ENCODE peak calls at places on chromosome 14, in seven cellular contexts. M is type B pancreatic cell; D is endothelial cell; O is SK-N-SH; S is putamen; H is activated naive CD4-positive, alpha-beta T cell; A is activated T-cell treated with anti-CD3 and anti-CD28 coated beads for 48 hours. E is an unnamed sample.

GRCh38 chr14:57502581-57503254 is 9.1 kb upstream of the CCDC198 start:
- DNase-seq in M (no peak), D (no peak), O (no peak), S (no peak), H (no peak), A (no peak), E (no peak)

GRCh38 chr14:24368562-24369252 is 723 bp downstream of the NFATC4 start:
- DNase-seq in M (peak), D (peak), O (peak), S (no peak), H (no peak), A (peak), E (no peak)

GRCh38 chr14:71363961-71364360 is 456.7 kb downstream of the PCNX1 start:
- DNase-seq in M (no peak), D (no peak), O (no peak), S (no peak), H (no peak), A (no peak), E (no peak)

GRCh38 chr14:55585854-55586253 is 5.8 kb downstream of the KTN1 start:
- DNase-seq in M (no peak), D (no peak), O (no peak), S (no peak), H (no peak), A (no peak), E (no peak)

GRCh38 chr14:75315143-75315542 is 36.5 kb downstream of the FOS start:
- DNase-seq in M (no peak), D (no peak), O (peak), S (no peak), H (no peak), A (no peak), E (no peak)

GRCh38 chr14:65042731-65043372 is 56.2 kb downstream of the FNTB start:
- DNase-seq in M (no peak), D (no peak), O (no peak), S (no peak), H (no peak), A (no peak), E (no peak)

GRCh38 chr14:67673451-67673850 is 981 bp downstream of the VTI1B start:
- DNase-seq in M (no peak), D (no peak), O (no peak), S (no peak), H (no peak), A (no peak), E (no peak)

GRCh38 chr14:50762001-50762930 is 68.7 kb downstream of the NIN start:
- DNase-seq in M (no peak), D (no peak), O (no peak), S (peak), H (no peak), A (peak), E (no peak)

GRCh38 chr14:89408907-89409675 is 7.9 kb downstream of the FOXN3 start:
- DNase-seq in M (no peak), D (no peak), O (no peak), S (no peak), H (no peak), A (no peak), E (no peak)

GRCh38 chr14:95402184-95402583 is 82.5 kb upstream of the CLMN start:
- DNase-seq in M (no peak), D (no peak), O (no peak), S (no peak), H (no peak), A (no peak), E (no peak)

GRCh38 chr14:88005050-88005481 is at the start of gene GPR65:
- DNase-seq in M (no peak), D (no peak), O (no peak), S (no peak), H (no peak), A (no peak), E (no peak)

GRCh38 chr14:39555749-39556148 is 123.5 kb upstream of the FBXO33 start:
- DNase-seq in M (no peak), D (no peak), O (no peak), S (peak), H (no peak), A (no peak), E (no peak)

GRCh38 chr14:101636081-101636560 is 74.8 kb downstream of the DIO3 start:
- DNase-seq in M (no peak), D (no peak), O (no peak), S (no peak), H (no peak), A (peak), E (no peak)

GRCh38 chr14:95527392-95528002 is 7.4 kb upstream of the GLRX5 start:
- DNase-seq in M (no peak), D (peak), O (peak), S (no peak), H (no peak), A (no peak), E (no peak)

GRCh38 chr14:21913759-21914158 is 240.1 kb upstream of the OR4E1 start:
- DNase-seq in M (no peak), D (peak), O (peak), S (peak), H (peak), A (peak), E (peak)

GRCh38 chr14:61562321-61563161 is 132.8 kb upstream of the HIF1A start:
- DNase-seq in M (no peak), D (no peak), O (no peak), S (no peak), H (no peak), A (no peak), E (peak)

GRCh38 chr14:22814945-22815713 is at the start of gene SLC7A7:
- DNase-seq in M (no peak), D (no peak), O (no peak), S (no peak), H (no peak), A (no peak), E (no peak)